ENCODE peak calls at places on chromosomes 16 and 17, in nine cellular contexts. S, F, E, C, W, U, A, P and Q are unnamed samples.
A peak's percentile ranks its signal among the peaks of the same experiment; 100 is the strongest.

GRCh38 chr17:81159611-81160265 is 5.6 kb upstream of the PVALEF start:
- ATAC-seq in A (peak; percentile 19), U (peak; percentile 4), P (no peak), C (peak; percentile 15), E (peak; percentile 4), S (no peak), F (no peak), W (no peak), Q (no peak)

GRCh38 chr16:74034862-74035261 is 261.8 kb upstream of the PSMD7 start:
- ATAC-seq in P (no peak), E (no peak), W (peak; percentile 38), C (no peak), A (no peak), F (peak; percentile 56), U (no peak), S (peak; percentile 70), Q (no peak)

GRCh38 chr17:17052462-17053221 is 10.4 kb downstream of the MPRIP start:
- ATAC-seq in F (no peak), A (peak; percentile 74), P (peak; percentile 34), U (no peak), S (peak; percentile 54), W (peak; percentile 29), E (peak; percentile 18), C (peak; percentile 45), Q (no peak)

GRCh38 chr17:320809-321385 is 31.7 kb downstream of the RPH3AL start:
- ATAC-seq in S (peak; percentile 56), A (peak; percentile 39), E (peak; percentile 40), P (no peak), W (no peak), C (no peak), F (peak; percentile 35), U (peak; percentile 15), Q (no peak)

GRCh38 chr17:75950421-75950820 is 9.6 kb upstream of the FBF1 start:
- ATAC-seq in P (no peak), C (no peak), U (no peak), A (no peak), F (no peak), E (no peak), W (no peak), S (no peak), Q (no peak)

GRCh38 chr16:85376292-85377095 is 236.6 kb upstream of the GSE1 start:
- ATAC-seq in W (peak; percentile 87), E (no peak), F (no peak), A (peak; percentile 63), U (peak; percentile 62), P (peak; percentile 77), S (no peak), C (no peak), Q (peak; percentile 39)

GRCh38 chr16:23121024-23121423 is 28.2 kb downstream of the USP31 start:
- ATAC-seq in S (no peak), A (no peak), C (no peak), E (no peak), F (peak; percentile 6), U (no peak), W (no peak), P (no peak), Q (no peak)

GRCh38 chr16:66429290-66429962 is 2.3 kb downstream of the BEAN1 start:
- ATAC-seq in W (no peak), S (no peak), C (no peak), E (no peak), U (no peak), A (no peak), P (no peak), F (no peak), Q (no peak)

GRCh38 chr16:56211471-56211944 is 20.2 kb downstream of the GNAO1 start:
- ATAC-seq in C (no peak), F (no peak), E (peak; percentile 76), S (peak; percentile 53), P (peak; percentile 27), A (peak; percentile 84), W (peak; percentile 66), U (peak; percentile 68), Q (peak; percentile 41)

GRCh38 chr17:41013606-41014005 is 4.7 kb upstream of the KRTAP3-1 start:
- ATAC-seq in P (no peak), S (no peak), C (no peak), W (no peak), U (no peak), A (no peak), E (no peak), F (no peak), Q (no peak)

GRCh38 chr17:81230043-81230820 is 7.5 kb upstream of the CEP131 start:
- ATAC-seq in W (no peak), E (peak; percentile 2), P (no peak), A (no peak), S (peak; percentile 9), U (no peak), C (no peak), F (no peak), Q (peak; percentile 2)

GRCh38 chr16:15567823-15568222 is 75.1 kb downstream of the MARF1 start:
- ATAC-seq in U (no peak), P (no peak), A (no peak), F (no peak), W (no peak), S (no peak), C (no peak), E (no peak), Q (no peak)

GRCh38 chr17:44751806-44752205 is 7.0 kb upstream of the ADAM11 start:
- ATAC-seq in S (no peak), A (no peak), U (no peak), W (no peak), F (no peak), C (no peak), P (no peak), E (no peak), Q (no peak)

GRCh38 chr17:44747566-44747965 is 11.2 kb upstream of the ADAM11 start:
- ATAC-seq in F (no peak), W (no peak), P (no peak), U (no peak), E (no peak), S (no peak), C (no peak), A (no peak), Q (no peak)

GRCh38 chr17:44751331-44751730 is 7.5 kb upstream of the ADAM11 start:
- ATAC-seq in F (no peak), C (no peak), A (no peak), S (no peak), E (no peak), W (no peak), P (no peak), U (no peak), Q (no peak)

GRCh38 chr17:44752953-44753861 is 5.6 kb upstream of the ADAM11 start:
- ATAC-seq in U (no peak), S (no peak), P (no peak), A (no peak), E (no peak), F (no peak), W (no peak), C (no peak), Q (no peak)

GRCh38 chr17:44749076-44750020 is 9.4 kb upstream of the ADAM11 start:
- ATAC-seq in A (peak; percentile 45), S (no peak), U (peak; percentile 19), F (no peak), C (no peak), W (no peak), E (no peak), P (no peak), Q (peak; percentile 31)
- H3K4me3 ChIP-seq in A (peak overlapping the region; percentile 34), S (no peak overlapping the region), U (no peak overlapping the region), F (no peak overlapping the region), C (no peak overlapping the region), W (no peak overlapping the region), E (no peak overlapping the region), P (no peak overlapping the region), Q (no peak overlapping the region)

DNA sequence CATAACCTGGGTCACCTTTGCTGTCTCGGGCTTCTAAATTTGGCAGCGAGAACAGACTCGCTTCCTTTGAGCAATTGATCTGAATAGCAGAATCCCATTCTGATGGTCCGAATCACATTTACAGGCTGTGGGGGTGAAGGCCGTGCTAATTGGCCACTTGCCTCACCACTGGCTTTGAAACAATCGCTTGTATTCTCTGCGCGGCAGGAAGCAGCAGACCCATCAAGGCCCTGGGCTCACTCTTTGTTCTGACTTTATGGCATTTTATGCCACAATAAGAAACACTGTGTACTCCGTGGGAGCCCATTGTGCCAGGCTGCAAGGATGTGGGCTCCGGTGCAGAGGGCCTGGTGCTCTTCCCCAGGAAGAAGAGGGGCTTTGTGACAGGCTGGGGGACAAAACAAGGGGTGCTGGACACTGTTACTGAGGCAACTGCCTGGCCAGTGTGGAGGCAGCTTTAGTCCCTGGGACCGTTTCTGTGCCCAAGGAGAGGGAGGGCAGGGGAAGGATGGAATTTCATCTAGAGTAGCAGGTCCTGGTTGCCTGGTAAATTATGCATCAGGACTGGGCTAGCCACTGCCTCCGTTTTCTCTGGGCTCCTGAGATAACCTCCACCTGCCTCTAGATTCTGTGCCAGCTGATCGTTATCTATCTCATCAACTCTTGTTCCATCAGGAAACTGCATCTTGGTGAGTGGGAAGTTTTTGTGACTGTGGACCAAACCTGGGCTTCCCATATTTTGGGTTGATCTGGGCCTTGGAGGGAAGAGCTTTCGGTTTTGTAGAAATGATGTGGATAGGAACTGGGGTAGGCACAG is 78.5 kb downstream of the MRC2 start:
- ATAC-seq in C (no peak), F (no peak), W (no peak), A (peak; percentile 40), U (no peak), E (no peak), P (peak; percentile 34), S (no peak), Q (no peak)
- H3K4me3 ChIP-seq in C (no peak overlapping the region), F (peak overlapping the region; percentile 81), W (no peak overlapping the region), A (no peak overlapping the region), U (no peak overlapping the region), E (no peak overlapping the region), P (no peak overlapping the region), S (no peak overlapping the region), Q (no peak overlapping the region)

GRCh38 chr16:49278944-49279725 is 2.5 kb downstream of the CBLN1 start:
- ATAC-seq in A (no peak), C (no peak), U (no peak), P (no peak), W (no peak), S (no peak), F (no peak), E (no peak), Q (no peak)
- H3K4me3 ChIP-seq in A (no peak overlapping the region), C (no peak overlapping the region), U (no peak overlapping the region), P (no peak overlapping the region), W (no peak overlapping the region), S (no peak overlapping the region), F (no peak overlapping the region), E (no peak overlapping the region), Q (no peak overlapping the region)

DNA sequence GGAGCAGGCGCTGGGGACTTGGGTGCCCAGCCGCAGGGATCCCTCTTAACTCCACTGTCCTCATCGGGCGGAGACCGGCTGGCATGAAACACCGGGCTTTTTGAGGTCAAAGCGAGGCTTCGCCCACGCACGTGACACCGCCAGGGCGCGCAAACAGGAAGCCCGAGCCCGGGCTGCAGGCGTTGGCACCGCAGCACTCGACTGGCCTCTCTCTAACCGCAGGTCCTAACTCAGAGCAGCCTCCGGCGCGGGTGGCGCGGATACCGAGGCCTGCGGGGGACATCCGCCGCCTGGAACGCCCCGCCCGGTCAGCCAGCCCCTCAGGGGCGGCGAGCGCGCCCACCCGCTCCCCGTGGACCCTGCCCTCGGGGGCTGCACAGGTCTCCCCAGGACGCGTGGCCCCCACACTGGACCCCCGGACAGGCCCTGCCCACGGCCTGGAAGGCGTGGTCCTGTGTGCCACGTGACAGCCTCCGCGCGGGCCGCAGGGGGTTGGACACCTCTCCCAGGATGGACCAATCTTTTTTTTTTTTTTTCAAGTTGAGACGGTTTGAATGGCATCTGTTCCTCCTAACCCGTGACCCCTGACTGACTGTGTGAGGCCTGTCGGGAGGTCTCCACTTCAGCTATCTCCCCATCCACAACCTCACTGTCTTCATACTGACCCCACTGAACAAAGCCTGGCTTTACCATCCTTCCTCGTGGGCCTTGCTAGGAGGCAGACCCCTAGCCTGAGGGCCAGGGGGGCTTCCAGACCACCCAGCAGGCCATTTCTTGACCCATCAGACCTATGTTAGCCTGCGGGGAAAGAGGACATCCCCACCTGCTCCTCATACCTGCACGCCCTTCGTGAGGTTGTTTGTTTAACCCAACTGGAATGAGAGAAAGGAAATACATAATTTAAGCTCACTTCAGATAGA is 8.4 kb upstream of the SLC47A2 start:
- ATAC-seq in F (no peak), E (peak; percentile 72), S (peak; percentile 75), W (peak; percentile 59), C (peak; percentile 83), P (no peak), U (peak; percentile 41), A (peak; percentile 39), Q (no peak)
- H3K4me3 ChIP-seq in F (no peak overlapping the region), E (peak overlapping the region; percentile 25), S (peak overlapping the region; percentile 13), W (peak overlapping the region; percentile 49), C (peak overlapping the region; percentile 19), P (no peak overlapping the region), U (no peak overlapping the region), A (peak overlapping the region; percentile 14), Q (no peak overlapping the region)